ENCODE peak calls at places on chromosomes 1 and 21, in ten cellular contexts. One of them, this sample, is unnamed.

GRCh38 chr21:38798481-38798882 is 7.2 kb upstream of the ETS2 start:
- DNase-seq in G401: no peak
- DNase-seq in naive thymus-derived CD8-positive, alpha-beta T cell: no peak
- DNase-seq in NCI-H1694: no peak
- DNase-seq in RPMI7951: peak
- DNase-seq in hippocampal formation: no peak
- DNase-seq in fibroblast of the conjunctiva: no peak
- DNase-seq in HT-29: peak
- DNase-seq in stimulated activated CD4-positive, alpha-beta T cell treated with anti-CD3 and anti-CD28 coated beads, Interleukin-15, amount 100 ng/mL, for 24 hours: peak
- DNase-seq in effector CD8-positive, alpha-beta T cell: no peak
- DNase-seq in this sample: no peak

GRCh38 chr1:196105901-196106300 is 502.3 kb downstream of the KCNT2 start:
- DNase-seq in hippocampal formation: no peak
- DNase-seq in naive thymus-derived CD8-positive, alpha-beta T cell: no peak
- DNase-seq in effector CD8-positive, alpha-beta T cell: no peak
- DNase-seq in RPMI7951: no peak
- DNase-seq in stimulated activated CD4-positive, alpha-beta T cell treated with anti-CD3 and anti-CD28 coated beads, Interleukin-15, amount 100 ng/mL, for 24 hours: no peak
- DNase-seq in NCI-H1694: no peak
- DNase-seq in HT-29: no peak
- DNase-seq in G401: no peak
- DNase-seq in fibroblast of the conjunctiva: no peak
- DNase-seq in this sample: no peak

GRCh38 chr1:13584876-13585598 is 1.4 kb downstream of the PDPN start:
- DNase-seq in hippocampal formation: no peak
- DNase-seq in naive thymus-derived CD8-positive, alpha-beta T cell: no peak
- DNase-seq in fibroblast of the conjunctiva: no peak
- DNase-seq in effector CD8-positive, alpha-beta T cell: no peak
- DNase-seq in RPMI7951: no peak
- DNase-seq in HT-29: no peak
- DNase-seq in stimulated activated CD4-positive, alpha-beta T cell treated with anti-CD3 and anti-CD28 coated beads, Interleukin-15, amount 100 ng/mL, for 24 hours: no peak
- DNase-seq in NCI-H1694: no peak
- DNase-seq in G401: no peak
- DNase-seq in this sample: no peak

GRCh38 chr1:39675220-39675619 is 3.3 kb upstream of the NT5C1A start:
- DNase-seq in effector CD8-positive, alpha-beta T cell: no peak
- DNase-seq in NCI-H1694: no peak
- DNase-seq in hippocampal formation: no peak
- DNase-seq in HT-29: no peak
- DNase-seq in stimulated activated CD4-positive, alpha-beta T cell treated with anti-CD3 and anti-CD28 coated beads, Interleukin-15, amount 100 ng/mL, for 24 hours: no peak
- DNase-seq in RPMI7951: peak
- DNase-seq in naive thymus-derived CD8-positive, alpha-beta T cell: no peak
- DNase-seq in G401: peak
- DNase-seq in fibroblast of the conjunctiva: no peak
- DNase-seq in this sample: no peak

GRCh38 chr1:147669475-147670318 is 627 bp downstream of the ACP6 start:
- DNase-seq in hippocampal formation: no peak
- DNase-seq in G401: peak
- DNase-seq in effector CD8-positive, alpha-beta T cell: no peak
- DNase-seq in NCI-H1694: no peak
- DNase-seq in RPMI7951: peak
- DNase-seq in fibroblast of the conjunctiva: no peak
- DNase-seq in HT-29: peak
- DNase-seq in naive thymus-derived CD8-positive, alpha-beta T cell: peak
- DNase-seq in stimulated activated CD4-positive, alpha-beta T cell treated with anti-CD3 and anti-CD28 coated beads, Interleukin-15, amount 100 ng/mL, for 24 hours: peak
- DNase-seq in this sample: peak

GRCh38 chr1:23556661-23557470 is 2.4 kb downstream of the ID3 start:
- DNase-seq in hippocampal formation: no peak
- DNase-seq in naive thymus-derived CD8-positive, alpha-beta T cell: peak
- DNase-seq in RPMI7951: no peak
- DNase-seq in fibroblast of the conjunctiva: no peak
- DNase-seq in HT-29: no peak
- DNase-seq in stimulated activated CD4-positive, alpha-beta T cell treated with anti-CD3 and anti-CD28 coated beads, Interleukin-15, amount 100 ng/mL, for 24 hours: no peak
- DNase-seq in effector CD8-positive, alpha-beta T cell: no peak
- DNase-seq in G401: peak
- DNase-seq in NCI-H1694: no peak
- DNase-seq in this sample: no peak

GRCh38 chr1:54987830-54988705 is 7.6 kb downstream of the TMEM61 start:
- DNase-seq in effector CD8-positive, alpha-beta T cell: no peak
- DNase-seq in RPMI7951: no peak
- DNase-seq in NCI-H1694: no peak
- DNase-seq in G401: peak
- DNase-seq in stimulated activated CD4-positive, alpha-beta T cell treated with anti-CD3 and anti-CD28 coated beads, Interleukin-15, amount 100 ng/mL, for 24 hours: no peak
- DNase-seq in fibroblast of the conjunctiva: no peak
- DNase-seq in naive thymus-derived CD8-positive, alpha-beta T cell: no peak
- DNase-seq in HT-29: no peak
- DNase-seq in hippocampal formation: no peak
- DNase-seq in this sample: no peak

GRCh38 chr21:37757631-37758376 is 158.5 kb downstream of the KCNJ6 start:
- DNase-seq in G401: no peak
- DNase-seq in RPMI7951: no peak
- DNase-seq in hippocampal formation: no peak
- DNase-seq in effector CD8-positive, alpha-beta T cell: no peak
- DNase-seq in HT-29: no peak
- DNase-seq in fibroblast of the conjunctiva: no peak
- DNase-seq in naive thymus-derived CD8-positive, alpha-beta T cell: no peak
- DNase-seq in NCI-H1694: no peak
- DNase-seq in stimulated activated CD4-positive, alpha-beta T cell treated with anti-CD3 and anti-CD28 coated beads, Interleukin-15, amount 100 ng/mL, for 24 hours: no peak
- DNase-seq in this sample: no peak

GRCh38 chr1:157110003-157110402 is 10.4 kb upstream of the ETV3L start:
- DNase-seq in effector CD8-positive, alpha-beta T cell: no peak
- DNase-seq in fibroblast of the conjunctiva: no peak
- DNase-seq in G401: peak
- DNase-seq in naive thymus-derived CD8-positive, alpha-beta T cell: no peak
- DNase-seq in HT-29: no peak
- DNase-seq in NCI-H1694: no peak
- DNase-seq in RPMI7951: no peak
- DNase-seq in stimulated activated CD4-positive, alpha-beta T cell treated with anti-CD3 and anti-CD28 coated beads, Interleukin-15, amount 100 ng/mL, for 24 hours: no peak
- DNase-seq in hippocampal formation: no peak
- DNase-seq in this sample: no peak

GRCh38 chr1:65063025-65063424 is 85.0 kb upstream of the AK4 start:
- DNase-seq in G401: peak
- DNase-seq in effector CD8-positive, alpha-beta T cell: no peak
- DNase-seq in hippocampal formation: no peak
- DNase-seq in fibroblast of the conjunctiva: no peak
- DNase-seq in RPMI7951: no peak
- DNase-seq in HT-29: peak
- DNase-seq in stimulated activated CD4-positive, alpha-beta T cell treated with anti-CD3 and anti-CD28 coated beads, Interleukin-15, amount 100 ng/mL, for 24 hours: no peak
- DNase-seq in naive thymus-derived CD8-positive, alpha-beta T cell: peak
- DNase-seq in NCI-H1694: peak
- DNase-seq in this sample: no peak

GRCh38 chr1:204763773-204764427 is 78.4 kb upstream of the LRRN2 start:
- DNase-seq in effector CD8-positive, alpha-beta T cell: peak
- DNase-seq in hippocampal formation: peak
- DNase-seq in fibroblast of the conjunctiva: peak
- DNase-seq in NCI-H1694: peak
- DNase-seq in naive thymus-derived CD8-positive, alpha-beta T cell: peak
- DNase-seq in stimulated activated CD4-positive, alpha-beta T cell treated with anti-CD3 and anti-CD28 coated beads, Interleukin-15, amount 100 ng/mL, for 24 hours: peak
- DNase-seq in G401: peak
- DNase-seq in HT-29: peak
- DNase-seq in RPMI7951: peak
- DNase-seq in this sample: peak

GRCh38 chr1:163528710-163529348 is 207.1 kb downstream of the NUF2 start:
- DNase-seq in hippocampal formation: peak
- DNase-seq in RPMI7951: peak
- DNase-seq in HT-29: peak
- DNase-seq in NCI-H1694: peak
- DNase-seq in stimulated activated CD4-positive, alpha-beta T cell treated with anti-CD3 and anti-CD28 coated beads, Interleukin-15, amount 100 ng/mL, for 24 hours: peak
- DNase-seq in G401: no peak
- DNase-seq in fibroblast of the conjunctiva: peak
- DNase-seq in effector CD8-positive, alpha-beta T cell: no peak
- DNase-seq in naive thymus-derived CD8-positive, alpha-beta T cell: no peak
- DNase-seq in this sample: no peak

GRCh38 chr1:21931171-21932093 is 5.7 kb downstream of the HSPG2 start:
- DNase-seq in naive thymus-derived CD8-positive, alpha-beta T cell: no peak
- DNase-seq in G401: no peak
- DNase-seq in hippocampal formation: no peak
- DNase-seq in fibroblast of the conjunctiva: no peak
- DNase-seq in effector CD8-positive, alpha-beta T cell: no peak
- DNase-seq in stimulated activated CD4-positive, alpha-beta T cell treated with anti-CD3 and anti-CD28 coated beads, Interleukin-15, amount 100 ng/mL, for 24 hours: no peak
- DNase-seq in HT-29: peak
- DNase-seq in NCI-H1694: no peak
- DNase-seq in RPMI7951: peak
- DNase-seq in this sample: no peak

GRCh38 chr1:8712413-8713229 is 104.8 kb downstream of the RERE start:
- DNase-seq in RPMI7951: peak
- DNase-seq in G401: no peak
- DNase-seq in fibroblast of the conjunctiva: peak
- DNase-seq in NCI-H1694: no peak
- DNase-seq in hippocampal formation: peak
- DNase-seq in effector CD8-positive, alpha-beta T cell: no peak
- DNase-seq in stimulated activated CD4-positive, alpha-beta T cell treated with anti-CD3 and anti-CD28 coated beads, Interleukin-15, amount 100 ng/mL, for 24 hours: no peak
- DNase-seq in naive thymus-derived CD8-positive, alpha-beta T cell: no peak
- DNase-seq in HT-29: peak
- DNase-seq in this sample: peak

GRCh38 chr1:119160851-119161250 is 20.4 kb upstream of the WARS2 start:
- DNase-seq in hippocampal formation: no peak
- DNase-seq in stimulated activated CD4-positive, alpha-beta T cell treated with anti-CD3 and anti-CD28 coated beads, Interleukin-15, amount 100 ng/mL, for 24 hours: no peak
- DNase-seq in HT-29: no peak
- DNase-seq in naive thymus-derived CD8-positive, alpha-beta T cell: no peak
- DNase-seq in G401: no peak
- DNase-seq in fibroblast of the conjunctiva: peak
- DNase-seq in RPMI7951: no peak
- DNase-seq in effector CD8-positive, alpha-beta T cell: no peak
- DNase-seq in NCI-H1694: no peak
- DNase-seq in this sample: no peak

GRCh38 chr1:77467196-77467595 is 185.4 kb downstream of the AK5 start:
- DNase-seq in hippocampal formation: peak
- DNase-seq in NCI-H1694: no peak
- DNase-seq in HT-29: no peak
- DNase-seq in fibroblast of the conjunctiva: no peak
- DNase-seq in stimulated activated CD4-positive, alpha-beta T cell treated with anti-CD3 and anti-CD28 coated beads, Interleukin-15, amount 100 ng/mL, for 24 hours: no peak
- DNase-seq in naive thymus-derived CD8-positive, alpha-beta T cell: no peak
- DNase-seq in RPMI7951: no peak
- DNase-seq in G401: no peak
- DNase-seq in effector CD8-positive, alpha-beta T cell: no peak
- DNase-seq in this sample: no peak

GRCh38 chr1:161021168-161021958 is 411 bp upstream of the F11R start:
- DNase-seq in effector CD8-positive, alpha-beta T cell: peak
- DNase-seq in hippocampal formation: no peak
- DNase-seq in naive thymus-derived CD8-positive, alpha-beta T cell: peak
- DNase-seq in fibroblast of the conjunctiva: no peak
- DNase-seq in G401: peak
- DNase-seq in NCI-H1694: no peak
- DNase-seq in stimulated activated CD4-positive, alpha-beta T cell treated with anti-CD3 and anti-CD28 coated beads, Interleukin-15, amount 100 ng/mL, for 24 hours: peak
- DNase-seq in HT-29: peak
- DNase-seq in RPMI7951: peak
- DNase-seq in this sample: peak

GRCh38 chr1:226424228-226425003 is 16.5 kb upstream of the PARP1 start:
- DNase-seq in HT-29: peak
- DNase-seq in G401: peak
- DNase-seq in naive thymus-derived CD8-positive, alpha-beta T cell: peak
- DNase-seq in hippocampal formation: peak
- DNase-seq in RPMI7951: no peak
- DNase-seq in effector CD8-positive, alpha-beta T cell: no peak
- DNase-seq in fibroblast of the conjunctiva: no peak
- DNase-seq in stimulated activated CD4-positive, alpha-beta T cell treated with anti-CD3 and anti-CD28 coated beads, Interleukin-15, amount 100 ng/mL, for 24 hours: no peak
- DNase-seq in NCI-H1694: no peak
- DNase-seq in this sample: no peak

GRCh38 chr1:84936116-84936810 is 43.3 kb upstream of the LPAR3 start:
- DNase-seq in stimulated activated CD4-positive, alpha-beta T cell treated with anti-CD3 and anti-CD28 coated beads, Interleukin-15, amount 100 ng/mL, for 24 hours: peak
- DNase-seq in fibroblast of the conjunctiva: peak
- DNase-seq in NCI-H1694: peak
- DNase-seq in naive thymus-derived CD8-positive, alpha-beta T cell: peak
- DNase-seq in G401: peak
- DNase-seq in effector CD8-positive, alpha-beta T cell: peak
- DNase-seq in HT-29: peak
- DNase-seq in RPMI7951: peak
- DNase-seq in hippocampal formation: peak
- DNase-seq in this sample: peak

GRCh38 chr1:213617133-213617532 is 370.6 kb upstream of the PROX1 start:
- DNase-seq in effector CD8-positive, alpha-beta T cell: no peak
- DNase-seq in RPMI7951: no peak
- DNase-seq in hippocampal formation: no peak
- DNase-seq in HT-29: no peak
- DNase-seq in NCI-H1694: no peak
- DNase-seq in fibroblast of the conjunctiva: no peak
- DNase-seq in naive thymus-derived CD8-positive, alpha-beta T cell: no peak
- DNase-seq in G401: no peak
- DNase-seq in stimulated activated CD4-positive, alpha-beta T cell treated with anti-CD3 and anti-CD28 coated beads, Interleukin-15, amount 100 ng/mL, for 24 hours: no peak
- DNase-seq in this sample: no peak

GRCh38 chr1:231242516-231243198 is 1.6 kb downstream of the GNPAT start:
- DNase-seq in naive thymus-derived CD8-positive, alpha-beta T cell: no peak
- DNase-seq in HT-29: peak
- DNase-seq in G401: no peak
- DNase-seq in hippocampal formation: no peak
- DNase-seq in effector CD8-positive, alpha-beta T cell: no peak
- DNase-seq in RPMI7951: peak
- DNase-seq in fibroblast of the conjunctiva: no peak
- DNase-seq in NCI-H1694: no peak
- DNase-seq in stimulated activated CD4-positive, alpha-beta T cell treated with anti-CD3 and anti-CD28 coated beads, Interleukin-15, amount 100 ng/mL, for 24 hours: no peak
- DNase-seq in this sample: no peak

GRCh38 chr21:46065993-46066842 is 31.7 kb upstream of the COL6A2 start:
- DNase-seq in HT-29: no peak
- DNase-seq in fibroblast of the conjunctiva: no peak
- DNase-seq in NCI-H1694: no peak
- DNase-seq in stimulated activated CD4-positive, alpha-beta T cell treated with anti-CD3 and anti-CD28 coated beads, Interleukin-15, amount 100 ng/mL, for 24 hours: no peak
- DNase-seq in G401: no peak
- DNase-seq in hippocampal formation: no peak
- DNase-seq in effector CD8-positive, alpha-beta T cell: no peak
- DNase-seq in naive thymus-derived CD8-positive, alpha-beta T cell: no peak
- DNase-seq in RPMI7951: no peak
- DNase-seq in this sample: no peak

GRCh38 chr1:24990796-24991195 is 60.7 kb upstream of the RUNX3 start:
- DNase-seq in HT-29: no peak
- DNase-seq in NCI-H1694: no peak
- DNase-seq in fibroblast of the conjunctiva: no peak
- DNase-seq in stimulated activated CD4-positive, alpha-beta T cell treated with anti-CD3 and anti-CD28 coated beads, Interleukin-15, amount 100 ng/mL, for 24 hours: no peak
- DNase-seq in hippocampal formation: no peak
- DNase-seq in naive thymus-derived CD8-positive, alpha-beta T cell: no peak
- DNase-seq in effector CD8-positive, alpha-beta T cell: no peak
- DNase-seq in G401: no peak
- DNase-seq in RPMI7951: no peak
- DNase-seq in this sample: no peak

GRCh38 chr1:182806015-182806678 is 16.6 kb downstream of the NPL start:
- DNase-seq in naive thymus-derived CD8-positive, alpha-beta T cell: no peak
- DNase-seq in NCI-H1694: no peak
- DNase-seq in HT-29: peak
- DNase-seq in stimulated activated CD4-positive, alpha-beta T cell treated with anti-CD3 and anti-CD28 coated beads, Interleukin-15, amount 100 ng/mL, for 24 hours: no peak
- DNase-seq in G401: no peak
- DNase-seq in effector CD8-positive, alpha-beta T cell: no peak
- DNase-seq in RPMI7951: no peak
- DNase-seq in fibroblast of the conjunctiva: no peak
- DNase-seq in hippocampal formation: no peak
- DNase-seq in this sample: no peak

GRCh38 chr1:244450597-244451538 is 841 bp downstream of the ADSS2 start:
- DNase-seq in NCI-H1694: peak
- DNase-seq in stimulated activated CD4-positive, alpha-beta T cell treated with anti-CD3 and anti-CD28 coated beads, Interleukin-15, amount 100 ng/mL, for 24 hours: peak
- DNase-seq in hippocampal formation: peak
- DNase-seq in RPMI7951: peak
- DNase-seq in naive thymus-derived CD8-positive, alpha-beta T cell: peak
- DNase-seq in effector CD8-positive, alpha-beta T cell: peak
- DNase-seq in G401: peak
- DNase-seq in HT-29: peak
- DNase-seq in fibroblast of the conjunctiva: peak
- DNase-seq in this sample: no peak

GRCh38 chr1:92441316-92442311 is 45.1 kb downstream of the GFI1 start:
- DNase-seq in G401: no peak
- DNase-seq in effector CD8-positive, alpha-beta T cell: no peak
- DNase-seq in NCI-H1694: peak
- DNase-seq in stimulated activated CD4-positive, alpha-beta T cell treated with anti-CD3 and anti-CD28 coated beads, Interleukin-15, amount 100 ng/mL, for 24 hours: no peak
- DNase-seq in fibroblast of the conjunctiva: no peak
- DNase-seq in RPMI7951: no peak
- DNase-seq in hippocampal formation: no peak
- DNase-seq in HT-29: peak
- DNase-seq in naive thymus-derived CD8-positive, alpha-beta T cell: no peak
- DNase-seq in this sample: peak

GRCh38 chr1:37476460-37477197 is 2.2 kb downstream of the ZC3H12A start:
- DNase-seq in effector CD8-positive, alpha-beta T cell: no peak
- DNase-seq in RPMI7951: peak
- DNase-seq in hippocampal formation: no peak
- DNase-seq in stimulated activated CD4-positive, alpha-beta T cell treated with anti-CD3 and anti-CD28 coated beads, Interleukin-15, amount 100 ng/mL, for 24 hours: peak
- DNase-seq in naive thymus-derived CD8-positive, alpha-beta T cell: no peak
- DNase-seq in fibroblast of the conjunctiva: peak
- DNase-seq in HT-29: peak
- DNase-seq in NCI-H1694: no peak
- DNase-seq in G401: peak
- DNase-seq in this sample: no peak

GRCh38 chr1:25996966-25997758 is 701 bp downstream of the PAFAH2 start:
- DNase-seq in naive thymus-derived CD8-positive, alpha-beta T cell: peak
- DNase-seq in hippocampal formation: peak
- DNase-seq in RPMI7951: peak
- DNase-seq in G401: no peak
- DNase-seq in NCI-H1694: no peak
- DNase-seq in stimulated activated CD4-positive, alpha-beta T cell treated with anti-CD3 and anti-CD28 coated beads, Interleukin-15, amount 100 ng/mL, for 24 hours: no peak
- DNase-seq in effector CD8-positive, alpha-beta T cell: no peak
- DNase-seq in fibroblast of the conjunctiva: peak
- DNase-seq in HT-29: peak
- DNase-seq in this sample: no peak

This sample was measured in NCI-H1930.